ENCODE peak calls at places on chromosomes 4 and X, in seven cellular contexts. I is suprapubic skin, F is OCI-LY7, U is endodermal cell, N is GM12878, D is right atrium auricular region, W is thoracic aorta. R is an unnamed sample.

GRCh38 chr4:57190651-57191481 is 80.7 kb upstream of the IGFBP7 start:
- DNase-seq in I (no peak), F (peak; percentile 31), U (peak; percentile 94), N (no peak), D (no peak), W (no peak), R (peak; percentile 47)

GRCh38 chr4:187416236-187416635 is 579.3 kb upstream of the ZFP42 start:
- DNase-seq in I (no peak), F (no peak), U (no peak), N (no peak), D (no peak), W (no peak), R (no peak)

GRCh38 chr4:74473155-74473811 is 28.3 kb downstream of the AREG start:
- DNase-seq in I (no peak), F (no peak), U (no peak), N (no peak), D (no peak), W (peak; percentile 7), R (no peak)

GRCh38 chrX:13659057-13659456 is 6.1 kb downstream of the TCEANC start:
- DNase-seq in I (no peak), F (peak; percentile 7), U (no peak), N (no peak), D (no peak), W (no peak), R (no peak)

GRCh38 chrX:69036674-69037573 is 128.3 kb downstream of the PJA1 start:
- DNase-seq in I (no peak), F (no peak), U (peak; percentile 41), N (no peak), D (no peak), W (no peak), R (no peak)

GRCh38 chrX:46582964-46583363 is 9.4 kb downstream of the CHST7 start:
- DNase-seq in I (no peak), F (no peak), U (no peak), N (no peak), D (no peak), W (no peak), R (no peak)

GRCh38 chr4:113534698-113535097 is 226.8 kb downstream of the CAMK2D start:
- DNase-seq in I (no peak), F (no peak), U (no peak), N (no peak), D (no peak), W (no peak), R (no peak)

GRCh38 chrX:78066110-78066509 is 37.9 kb upstream of the PGK1 start:
- DNase-seq in I (no peak), F (no peak), U (no peak), N (no peak), D (no peak), W (no peak), R (no peak)

GRCh38 chr4:125505637-125506036 is 190.9 kb downstream of the FAT4 start:
- DNase-seq in I (no peak), F (no peak), U (no peak), N (no peak), D (no peak), W (no peak), R (no peak)

GRCh38 chr4:53306729-53307128 is 59.1 kb downstream of the SCFD2 start:
- DNase-seq in I (no peak), F (no peak), U (no peak), N (no peak), D (no peak), W (no peak), R (no peak)

GRCh38 chr4:163111588-163111987 is 55.1 kb downstream of the NAF1 start:
- DNase-seq in I (no peak), F (no peak), U (no peak), N (no peak), D (no peak), W (no peak), R (peak; percentile 12)
- TF ChIP-seq CTCF in I (no peak), F (peak; percentile 51), U (peak; percentile 77), N (no peak), D (peak; percentile 30), W (peak; percentile 36), R (peak; percentile 15)

GRCh38 chrX:132836471-132836870 is 122.0 kb downstream of the HS6ST2 start:
- DNase-seq in I (no peak), F (no peak), U (no peak), N (no peak), D (no peak), W (no peak), R (no peak)
- H3K4me1 ChIP-seq in I (no peaks in the 10 kb centered on the region), F (no peaks in the 10 kb centered on the region), U (no peaks in the 10 kb centered on the region), N (no peaks in the 10 kb centered on the region), D (no peaks in the 10 kb centered on the region), W (no peaks in the 10 kb centered on the region), R (no peaks in the 10 kb centered on the region)

GRCh38 chr4:138751290-138751689 is 264.3 kb upstream of the NOCT start:
- DNase-seq in I (no peak), F (no peak), U (no peak), N (no peak), D (no peak), W (no peak), R (no peak)
- H3K9me3 ChIP-seq in I (peaks cover 6% of the 10 kb centered on the region), F (no peaks in the 10 kb centered on the region), U (peaks cover 28% of the 10 kb centered on the region), N (no peaks in the 10 kb centered on the region), D (no peaks in the 10 kb centered on the region), W (peaks cover 7% of the 10 kb centered on the region), R (peaks cover 3% of the 10 kb centered on the region)

GRCh38 chr4:139532951-139533350 is 23.1 kb downstream of the SETD7 start:
- DNase-seq in I (no peak), F (no peak), U (no peak), N (no peak), D (no peak), W (no peak), R (no peak)

GRCh38 chr4:139526928-139527327 is 29.1 kb downstream of the SETD7 start:
- DNase-seq in I (no peak), F (no peak), U (no peak), N (no peak), D (no peak), W (no peak), R (no peak)

GRCh38 chr4:139534287-139534950 is 21.6 kb downstream of the SETD7 start:
- DNase-seq in I (no peak), F (no peak), U (no peak), N (no peak), D (no peak), W (no peak), R (no peak)

GRCh38 chr4:139528377-139529005 is 27.5 kb downstream of the SETD7 start:
- DNase-seq in I (no peak), F (no peak), U (no peak), N (peak; percentile 11), D (peak; percentile 77), W (no peak), R (peak; percentile 50)

DNA sequence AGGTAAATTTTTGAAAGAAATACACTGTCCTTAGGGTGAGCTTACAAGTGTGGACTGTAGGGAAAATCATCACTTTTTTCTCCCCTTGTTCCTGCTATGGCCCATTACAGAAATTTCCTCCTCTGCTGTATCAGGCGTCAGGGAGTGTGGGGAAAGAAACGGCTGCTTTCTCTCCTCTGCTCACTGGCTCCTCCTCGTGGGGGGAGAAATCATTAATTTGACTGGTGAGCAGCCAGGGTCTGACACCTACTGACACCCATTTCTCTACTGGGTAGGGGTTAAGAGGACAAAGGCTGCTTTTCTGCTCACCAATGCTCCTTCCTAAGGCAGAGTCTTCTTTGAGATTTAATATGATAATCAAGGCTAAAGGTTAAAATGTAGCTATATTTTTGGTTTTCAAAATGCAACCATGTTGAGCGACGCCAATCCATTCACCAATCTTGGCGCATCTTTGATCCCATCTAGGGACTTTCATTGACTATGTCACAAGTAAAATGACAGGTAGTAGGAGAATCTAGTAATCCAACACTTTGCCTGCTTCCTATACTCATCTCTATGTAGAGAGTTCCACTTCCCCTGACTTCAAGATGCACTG is 25.1 kb downstream of the SETD7 start:
- DNase-seq in I (no peak), F (peak; percentile 50), U (peak; percentile 93), N (no peak), D (no peak), W (no peak), R (peak; percentile 43)
- TF ChIP-seq CTCF in I (peak; percentile 48), F (peak; percentile 79), U (peak; percentile 83), N (peak; percentile 87), D (peak; percentile 72), W (peak; percentile 48), R (peak; percentile 54)

DNA sequence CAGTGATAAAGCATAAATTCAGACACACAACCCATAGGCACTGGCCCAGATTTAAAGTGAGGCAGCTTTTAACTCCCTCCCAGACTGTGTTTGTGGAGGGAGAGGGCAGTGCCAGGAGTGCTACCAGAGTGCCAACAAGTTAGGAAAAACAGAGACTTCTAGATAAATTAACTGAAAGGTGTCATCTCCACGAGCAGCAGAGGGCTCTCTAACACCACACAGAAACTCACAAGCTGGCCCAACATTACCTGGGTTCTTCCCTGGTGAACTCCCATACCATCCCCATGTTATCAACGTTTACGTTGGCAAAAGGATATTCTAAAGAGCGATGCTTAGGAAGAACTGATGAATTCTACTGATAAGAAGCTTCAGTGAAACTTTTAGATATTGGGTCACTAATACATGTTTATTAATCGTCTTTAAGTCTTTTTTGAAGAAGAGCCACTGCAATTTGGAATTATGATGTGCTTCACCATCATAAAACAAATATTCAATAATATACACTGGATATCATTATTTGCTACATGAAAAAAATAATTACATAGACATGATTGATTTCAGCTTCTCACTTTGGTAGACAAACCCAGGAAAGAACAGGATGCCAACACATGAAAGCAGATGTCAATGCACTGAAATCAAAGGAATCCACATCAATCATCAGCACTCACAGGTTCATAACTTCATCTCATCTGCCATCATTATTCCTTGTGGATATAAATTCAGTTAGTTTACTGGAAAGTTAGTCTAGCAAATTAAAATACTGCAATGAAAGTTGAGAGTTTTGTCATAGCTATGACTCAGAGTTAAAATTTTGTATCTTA is 121.2 kb upstream of the NAP1L5 start:
- DNase-seq in I (no peak), F (peak; percentile 16), U (peak; percentile 79), N (peak; percentile 15), D (no peak), W (no peak), R (peak; percentile 62)
- H3K4me1 ChIP-seq in I (peaks cover 47% of the 10 kb centered on the region), F (no peaks in the 10 kb centered on the region), U (no peaks in the 10 kb centered on the region), N (peaks cover 5% of the 10 kb centered on the region), D (peaks cover 42% of the 10 kb centered on the region), W (peaks cover 65% of the 10 kb centered on the region), R (peaks cover 16% of the 10 kb centered on the region)

GRCh38 chrX:16547644-16548043 is 102.3 kb upstream of the S100G start:
- DNase-seq in I (no peak), F (no peak), U (no peak), N (no peak), D (no peak), W (no peak), R (no peak)

GRCh38 chrX:16544969-16545368 is 105.0 kb upstream of the S100G start:
- DNase-seq in I (no peak), F (no peak), U (no peak), N (no peak), D (no peak), W (no peak), R (no peak)
- H3K9me3 ChIP-seq in I (no peaks in the 10 kb centered on the region), F (no peaks in the 10 kb centered on the region), U (no peaks in the 10 kb centered on the region), N (no peaks in the 10 kb centered on the region), D (no peaks in the 10 kb centered on the region), W (no peaks in the 10 kb centered on the region), R (no peaks in the 10 kb centered on the region)

GRCh38 chr4:109574443-109574850 is 14.4 kb downstream of the MCUB start:
- DNase-seq in I (no peak), F (peak; percentile 29), U (no peak), N (no peak), D (no peak), W (no peak), R (no peak)
- TF ChIP-seq CTCF in I (no peak), F (peak; percentile 58), U (no peak), N (peak; percentile 26), D (peak; percentile 59), W (no peak), R (no peak)

GRCh38 chr4:10011885-10012284 is 9.4 kb downstream of the SLC2A9 start:
- DNase-seq in I (no peak), F (no peak), U (no peak), N (no peak), D (no peak), W (no peak), R (no peak)
- H3K4me1 ChIP-seq in I (peaks cover 16% of the 10 kb centered on the region), F (no peaks in the 10 kb centered on the region), U (no peaks in the 10 kb centered on the region), N (peaks cover 26% of the 10 kb centered on the region), D (peaks cover 22% of the 10 kb centered on the region), W (peaks cover 18% of the 10 kb centered on the region), R (peaks cover 12% of the 10 kb centered on the region)